ENCODE peak calls at places on chromosomes 6 and 20, in seven cellular contexts. C, Z, M, T, H, E and B are unnamed samples.

GRCh38 chr6:116118608-116119007 is 7.3 kb downstream of the COL10A1 start:
- DNase-seq in C (no peak), Z (no peak), M (no peak), T (peak), H (no peak), E (peak), B (no peak)

GRCh38 chr6:107635058-107635515 is 145.2 kb downstream of the SOBP start:
- DNase-seq in C (no peak), Z (no peak), M (no peak), T (no peak), H (no peak), E (no peak), B (no peak)

GRCh38 chr6:19999319-20000191 is 162.4 kb downstream of the ID4 start:
- DNase-seq in C (no peak), Z (no peak), M (no peak), T (peak), H (no peak), E (no peak), B (no peak)

GRCh38 chr6:148835920-148836441 is 89.2 kb downstream of the UST start:
- DNase-seq in C (no peak), Z (no peak), M (no peak), T (no peak), H (peak), E (peak), B (no peak)

GRCh38 chr20:46336735-46337134 is 28.4 kb upstream of the CDH22 start:
- DNase-seq in C (no peak), Z (no peak), M (no peak), T (no peak), H (no peak), E (no peak), B (no peak)

GRCh38 chr6:27630727-27631613 is 158.1 kb upstream of the ZNF184 start:
- DNase-seq in C (no peak), Z (no peak), M (no peak), T (peak), H (peak), E (peak), B (peak)

GRCh38 chr20:24797864-24798655 is 151.0 kb upstream of the CST7 start:
- DNase-seq in C (no peak), Z (no peak), M (no peak), T (no peak), H (no peak), E (no peak), B (no peak)

GRCh38 chr6:159217595-159218275 is 48.5 kb downstream of the FNDC1 start:
- DNase-seq in C (peak), Z (no peak), M (no peak), T (no peak), H (peak), E (peak), B (peak)

GRCh38 chr6:161401910-161402309 is 128.0 kb upstream of the AGPAT4 start:
- DNase-seq in C (no peak), Z (no peak), M (no peak), T (no peak), H (no peak), E (no peak), B (no peak)

GRCh38 chr20:58716476-58717277 is 24.1 kb downstream of the NPEPL1 start:
- DNase-seq in C (peak), Z (no peak), M (peak), T (no peak), H (peak), E (no peak), B (peak)

GRCh38 chr6:109309917-109310316 is 72.3 kb downstream of the CD164 start:
- DNase-seq in C (no peak), Z (no peak), M (no peak), T (no peak), H (no peak), E (no peak), B (no peak)

GRCh38 chr20:50165687-50166554 is 12.4 kb upstream of the PEDS1 start:
- DNase-seq in C (peak), Z (peak), M (peak), T (peak), H (peak), E (peak), B (peak)

GRCh38 chr6:158080849-158081656 is 87.0 kb downstream of the SERAC1 start:
- DNase-seq in C (no peak), Z (no peak), M (no peak), T (no peak), H (no peak), E (no peak), B (no peak)

GRCh38 chr6:106733386-106733785 is 104.0 kb downstream of the QRSL1 start:
- DNase-seq in C (no peak), Z (no peak), M (no peak), T (no peak), H (no peak), E (no peak), B (no peak)

GRCh38 chr6:156729248-156729647 is 47.9 kb upstream of the ARID1B start:
- DNase-seq in C (no peak), Z (no peak), M (no peak), T (peak), H (no peak), E (peak), B (no peak)

GRCh38 chr6:134420638-134421181 is 102.8 kb upstream of the SGK1 start:
- DNase-seq in C (no peak), Z (no peak), M (no peak), T (peak), H (no peak), E (peak), B (no peak)

GRCh38 chr6:7590918-7591302 is 912 bp downstream of the SNRNP48 start:
- DNase-seq in C (no peak), Z (no peak), M (peak), T (no peak), H (peak), E (no peak), B (no peak)

GRCh38 chr6:79040083-79040482 is 38.0 kb downstream of the PHIP start:
- DNase-seq in C (no peak), Z (no peak), M (no peak), T (peak), H (no peak), E (no peak), B (no peak)

GRCh38 chr6:117346142-117346930 is 79.4 kb downstream of the ROS1 start:
- DNase-seq in C (no peak), Z (no peak), M (no peak), T (peak), H (peak), E (peak), B (no peak)

GRCh38 chr20:2984028-2984501 is 59.4 kb upstream of the GNRH2 start:
- DNase-seq in C (no peak), Z (no peak), M (no peak), T (no peak), H (no peak), E (no peak), B (no peak)

GRCh38 chr6:166025149-166025898 is 142.3 kb downstream of the TBXT start:
- DNase-seq in C (no peak), Z (no peak), M (peak), T (no peak), H (no peak), E (peak), B (no peak)

GRCh38 chr20:13041574-13042457 is 33.0 kb downstream of the SPTLC3 start:
- DNase-seq in C (no peak), Z (no peak), M (no peak), T (no peak), H (no peak), E (no peak), B (no peak)

GRCh38 chr6:32970413-32971244 is 2.2 kb downstream of the BRD2 start:
- DNase-seq in C (peak), Z (peak), M (peak), T (peak), H (peak), E (peak), B (peak)

GRCh38 chr6:26199057-26199772 is 112.0 kb downstream of the HFE start:
- DNase-seq in C (peak), Z (peak), M (peak), T (peak), H (peak), E (peak), B (peak)

GRCh38 chr20:62198496-62198895 is 15.7 kb downstream of the MTG2 start:
- DNase-seq in C (no peak), Z (no peak), M (no peak), T (no peak), H (no peak), E (no peak), B (peak)

GRCh38 chr6:24991748-24992467 is 56.1 kb upstream of the RIPOR2 start:
- DNase-seq in C (peak), Z (peak), M (no peak), T (peak), H (peak), E (peak), B (peak)

GRCh38 chr6:135085700-135086413 is 31.2 kb upstream of the HBS1L start:
- DNase-seq in C (no peak), Z (no peak), M (no peak), T (no peak), H (no peak), E (no peak), B (no peak)

GRCh38 chr6:111628117-111628866 is 22.6 kb upstream of the TRAF3IP2 start:
- DNase-seq in C (no peak), Z (no peak), M (no peak), T (no peak), H (no peak), E (peak), B (no peak)

DNA sequence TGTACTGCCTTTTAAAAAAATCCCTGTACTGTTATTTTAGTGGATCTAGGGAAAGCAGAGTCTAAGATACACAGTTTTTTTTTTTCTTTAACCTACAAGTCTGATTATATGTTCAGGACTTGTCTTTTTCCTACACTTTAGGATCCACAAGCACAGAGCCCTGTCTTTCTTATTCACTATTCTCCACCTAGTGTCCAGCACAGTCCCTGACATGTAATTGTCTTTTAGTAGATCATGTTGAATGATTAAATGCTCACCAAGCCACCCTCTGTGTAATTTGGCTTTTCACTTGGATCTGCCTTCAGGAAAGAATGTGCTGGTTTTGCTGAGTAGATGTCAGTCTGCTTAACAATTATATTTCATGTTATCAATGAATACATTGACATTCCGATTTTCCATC is 35.8 kb upstream of the YWHAB start:
- DNase-seq in C (no peak), Z (no peak), M (no peak), T (no peak), H (no peak), E (no peak), B (no peak)
- TF ChIP-seq CTCF in C (no peak), Z (no peak), M (no peak), T (no peak), H (peak), E (peak), B (peak)

GRCh38 chr6:36836091-36836770 is 3.0 kb downstream of the CPNE5 start:
- DNase-seq in C (no peak), Z (no peak), M (no peak), T (no peak), H (no peak), E (no peak), B (no peak)
- TF ChIP-seq CTCF in C (no peak), Z (no peak), M (peak), T (no peak), H (no peak), E (peak), B (no peak)

GRCh38 chr6:14129572-14129971 is 12.0 kb downstream of the CD83 start:
- DNase-seq in C (peak), Z (no peak), M (peak), T (peak), H (peak), E (peak), B (peak)
- TF ChIP-seq CTCF in C (no peak), Z (peak), M (peak), T (peak), H (peak), E (peak), B (no peak)

DNA sequence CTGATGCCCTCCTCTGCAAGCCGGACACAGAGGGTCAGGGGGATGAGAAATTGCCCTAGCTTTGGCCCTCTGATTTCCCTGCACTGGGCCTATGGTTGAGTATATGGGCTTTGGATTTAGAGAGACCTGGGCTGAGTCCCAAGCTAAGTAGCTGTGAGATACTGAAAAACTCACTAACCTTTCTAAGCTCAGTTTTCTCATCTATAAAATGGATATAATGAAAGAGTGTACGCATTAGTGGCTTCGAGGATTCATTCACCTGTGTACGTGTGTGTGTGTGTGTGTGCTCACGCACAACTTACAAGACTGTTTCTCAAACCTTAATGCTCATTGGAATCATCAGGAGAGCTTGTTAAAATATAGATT is 12.7 kb upstream of the RBPJL start:
- DNase-seq in C (no peak), Z (no peak), M (no peak), T (no peak), H (no peak), E (no peak), B (no peak)
- TF ChIP-seq CTCF in C (no peak), Z (peak), M (peak), T (no peak), H (no peak), E (peak), B (peak)

GRCh38 chr20:63356511-63356910 is 4.6 kb downstream of the CHRNA4 start:
- DNase-seq in C (no peak), Z (no peak), M (no peak), T (no peak), H (no peak), E (no peak), B (peak)

GRCh38 chr20:63359164-63359934 is 1.8 kb downstream of the CHRNA4 start:
- DNase-seq in C (no peak), Z (no peak), M (no peak), T (no peak), H (no peak), E (no peak), B (no peak)

GRCh38 chr20:63355781-63356295 is 5.3 kb downstream of the CHRNA4 start:
- DNase-seq in C (no peak), Z (no peak), M (no peak), T (no peak), H (no peak), E (no peak), B (peak)

GRCh38 chr20:63357921-63358905 is 2.9 kb downstream of the CHRNA4 start:
- DNase-seq in C (peak), Z (no peak), M (peak), T (no peak), H (no peak), E (no peak), B (peak)

DNA sequence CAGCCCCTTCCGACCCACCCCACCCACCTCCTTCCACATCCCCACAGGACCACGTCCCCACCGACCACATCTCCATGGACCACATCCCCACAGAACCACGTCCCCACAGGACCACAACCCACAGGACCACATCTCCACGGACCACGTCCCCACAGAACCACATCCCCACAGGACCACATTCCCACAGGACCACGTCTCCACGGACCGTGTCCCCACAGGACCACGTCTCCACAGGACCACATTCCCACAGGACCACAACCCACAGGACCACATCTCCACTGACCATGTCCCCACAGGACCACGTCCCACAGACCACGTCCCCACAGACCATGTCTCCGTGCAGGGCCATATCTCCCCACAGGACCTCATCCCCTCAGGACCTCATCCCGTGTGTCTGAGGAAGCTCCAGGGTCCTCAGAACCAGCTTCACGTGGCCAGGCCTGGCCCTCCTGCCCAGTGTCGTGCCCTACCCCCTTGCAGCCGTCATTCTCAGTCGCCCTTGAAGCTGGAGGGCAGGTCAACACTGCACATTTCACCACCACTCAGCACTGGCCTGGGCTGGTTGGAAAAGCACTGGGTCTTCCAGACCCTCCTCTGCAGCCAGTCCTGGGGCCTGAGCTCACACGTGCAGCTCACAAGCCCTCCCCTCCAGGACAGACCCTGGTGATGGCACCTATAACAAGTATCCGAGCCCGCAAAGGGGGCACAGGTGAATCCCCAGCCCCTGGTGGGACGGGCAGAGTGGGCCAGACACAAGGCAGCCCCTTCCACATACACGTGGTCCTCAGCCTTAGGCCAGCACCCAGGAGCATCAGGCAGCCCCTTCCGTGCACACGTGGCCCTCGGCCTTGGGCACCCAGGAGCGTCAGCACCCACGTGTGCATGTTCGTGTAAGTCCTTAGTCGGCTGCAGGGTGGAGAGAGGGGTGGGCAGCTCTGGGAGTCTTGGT is 3.9 kb downstream of the CHRNA4 start:
- DNase-seq in C (no peak), Z (no peak), M (no peak), T (no peak), H (no peak), E (no peak), B (peak)
- TF ChIP-seq CTCF in C (no peak), Z (no peak), M (no peak), T (no peak), H (no peak), E (no peak), B (no peak)

GRCh38 chr6:18596529-18596835 is 209.3 kb downstream of the RNF144B start:
- DNase-seq in C (no peak), Z (no peak), M (no peak), T (no peak), H (no peak), E (no peak), B (no peak)
- TF ChIP-seq CTCF in C (no peak), Z (peak), M (peak), T (no peak), H (no peak), E (peak), B (peak)

DNA sequence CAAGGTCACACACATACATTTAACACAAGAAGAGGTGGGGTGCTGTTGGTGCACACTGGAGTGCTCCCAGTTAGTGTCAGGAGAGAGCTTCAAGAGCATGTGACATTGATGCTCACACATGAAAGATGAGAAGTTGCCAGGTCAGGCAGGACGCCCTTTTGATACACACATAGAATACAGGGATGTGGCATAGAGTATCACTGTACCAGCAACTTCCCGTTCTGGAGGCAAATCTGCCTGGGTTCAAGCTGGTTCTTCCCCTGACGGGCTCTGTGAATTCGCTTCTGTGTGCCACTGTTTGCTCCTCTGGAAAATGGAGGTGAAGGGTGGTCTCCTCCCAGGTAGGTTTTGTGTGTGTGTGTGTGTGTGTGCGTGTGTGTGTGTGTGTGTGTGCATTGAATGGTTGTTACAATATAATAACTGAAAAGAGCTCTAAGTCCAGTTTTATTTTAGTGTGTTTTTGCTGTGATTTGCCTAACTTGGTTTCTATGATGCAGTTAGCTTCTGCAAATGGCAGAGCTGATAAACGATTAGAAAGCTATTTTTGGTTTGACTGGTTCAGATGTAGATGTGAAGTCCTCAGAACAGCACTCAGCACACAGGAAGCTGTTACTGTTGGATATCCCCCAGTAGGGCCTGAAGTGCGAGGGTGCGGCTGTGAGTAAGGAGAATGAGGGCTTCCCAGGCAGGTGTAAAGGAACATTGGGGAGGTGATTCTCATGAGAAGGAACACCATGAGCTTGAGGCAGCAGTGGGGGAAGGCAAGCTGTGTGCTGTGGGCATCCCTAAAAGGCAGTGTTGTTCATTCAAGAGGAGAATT is 53.4 kb downstream of the HIVEP1 start:
- DNase-seq in C (no peak), Z (no peak), M (no peak), T (no peak), H (no peak), E (no peak), B (no peak)
- TF ChIP-seq CTCF in C (no peak), Z (no peak), M (no peak), T (no peak), H (no peak), E (no peak), B (no peak)

GRCh38 chr6:113122060-113122459 is 735.1 kb upstream of the MARCKS start:
- DNase-seq in C (no peak), Z (no peak), M (no peak), T (peak), H (peak), E (peak), B (no peak)
- TF ChIP-seq CTCF in C (no peak), Z (no peak), M (peak), T (peak), H (peak), E (peak), B (no peak)

DNA sequence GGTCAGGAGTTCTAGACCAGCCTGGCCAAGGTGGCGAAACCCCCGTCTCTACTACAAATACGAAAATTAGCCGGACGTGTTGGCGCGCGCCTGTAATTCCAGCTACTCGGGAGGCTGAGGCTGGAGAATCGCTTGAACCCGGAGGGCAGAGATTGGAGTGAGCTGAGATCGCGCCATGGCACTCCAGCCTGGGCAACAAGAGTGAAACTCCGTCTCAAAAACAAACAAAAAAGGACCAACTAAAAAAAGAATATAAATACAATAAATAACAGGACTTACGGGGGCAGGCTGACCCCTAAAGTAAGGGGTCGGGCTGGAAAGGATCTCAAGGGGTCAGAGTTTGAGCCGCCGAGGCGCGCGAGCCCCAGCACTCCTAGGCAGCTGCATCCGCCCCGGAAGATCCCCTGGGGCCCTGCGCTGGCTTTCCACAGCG is 509 bp upstream of the TPD52L2 start:
- DNase-seq in C (no peak), Z (no peak), M (no peak), T (no peak), H (no peak), E (no peak), B (no peak)
- TF ChIP-seq CTCF in C (no peak), Z (peak), M (no peak), T (no peak), H (no peak), E (peak), B (peak)